ENCODE peak calls at places on chromosomes 1 and 21, in ten cellular contexts. E is HT1080, L is iris pigment epithelial cell, J is HTR-8/SVneo, C is BJ, O is type B pancreatic cell, Z is SW 1271, H is cardiac fibroblast, F is B cell, P is psoas muscle. Y is an unnamed sample.

GRCh38 chr1:177368255-177368654 is 197.5 kb downstream of the BRINP2 start:
- DNase-seq in P (no peak), F (no peak), J (no peak), E (peak), Z (no peak), O (no peak), C (no peak), L (peak), H (peak), Y (no peak)

GRCh38 chr21:15932681-15933200 is 203.0 kb downstream of the USP25 start:
- DNase-seq in L (no peak), J (no peak), F (no peak), Z (no peak), P (no peak), H (no peak), O (no peak), E (no peak), C (no peak), Y (no peak)

GRCh38 chr1:94612555-94613204 is 71.1 kb upstream of the F3 start:
- DNase-seq in O (no peak), L (no peak), E (no peak), C (no peak), H (no peak), P (no peak), Z (no peak), J (no peak), F (no peak), Y (no peak)

GRCh38 chr21:30563630-30564029 is 2.5 kb upstream of the KRTAP19-7 start:
- DNase-seq in P (no peak), H (no peak), L (no peak), C (no peak), J (no peak), Z (no peak), E (no peak), O (no peak), F (no peak), Y (no peak)

GRCh38 chr1:215551806-215552205 is 15.3 kb upstream of the KCTD3 start:
- DNase-seq in J (no peak), P (no peak), Z (no peak), O (no peak), H (no peak), F (no peak), E (no peak), L (no peak), C (no peak), Y (no peak)

GRCh38 chr1:32454726-32455125 is 10.1 kb upstream of the ZBTB8B start:
- DNase-seq in L (peak), H (peak), Z (no peak), P (no peak), E (peak), C (no peak), J (no peak), O (no peak), F (no peak), Y (no peak)

GRCh38 chr21:32477424-32477745 is 64.9 kb downstream of the EVA1C start:
- DNase-seq in J (no peak), Z (no peak), C (no peak), E (no peak), F (no peak), O (no peak), H (no peak), L (no peak), P (no peak), Y (no peak)

GRCh38 chr1:217089239-217090014 is 366.2 kb upstream of the ESRRG start:
- DNase-seq in F (no peak), C (no peak), L (peak), O (no peak), E (no peak), Z (no peak), P (peak), J (peak), H (peak), Y (no peak)

GRCh38 chr1:31811605-31812004 is 4.2 kb downstream of the SPOCD1 start:
- DNase-seq in Z (no peak), O (no peak), L (peak), E (peak), H (peak), J (no peak), P (no peak), C (no peak), F (no peak), Y (no peak)

GRCh38 chr1:89065077-89065868 is at the start of gene GBP1:
- DNase-seq in H (peak), L (peak), O (no peak), J (peak), E (peak), Z (no peak), C (peak), P (no peak), F (no peak), Y (no peak)

GRCh38 chr1:42311897-42312296 is 23.1 kb downstream of the FOXJ3 start:
- DNase-seq in E (no peak), L (no peak), P (no peak), O (no peak), H (no peak), J (no peak), C (no peak), Z (no peak), F (no peak), Y (no peak)

GRCh38 chr1:234603221-234604204 is 6.5 kb downstream of the IRF2BP2 start:
- DNase-seq in Z (no peak), H (peak), O (no peak), C (no peak), F (no peak), E (peak), L (peak), J (no peak), P (no peak), Y (no peak)

GRCh38 chr1:201042663-201043461 is 19.3 kb upstream of the KIF21B start:
- DNase-seq in J (peak), L (peak), P (peak), Z (no peak), C (no peak), E (peak), F (peak), H (peak), O (no peak), Y (peak)

GRCh38 chr1:201185527-201186128 is 5.0 kb upstream of the IGFN1 start:
- DNase-seq in C (no peak), P (no peak), F (no peak), L (no peak), H (no peak), O (no peak), J (no peak), Z (no peak), E (no peak), Y (peak)

GRCh38 chr1:204461331-204462228 is 33.0 kb downstream of the PIK3C2B start:
- DNase-seq in E (no peak), L (no peak), O (no peak), H (no peak), C (no peak), F (peak), P (no peak), Z (no peak), J (no peak), Y (peak)

GRCh38 chr21:46569071-46569470 is 35.8 kb downstream of the S100B start:
- DNase-seq in L (peak), J (no peak), Z (no peak), E (no peak), O (no peak), P (no peak), C (peak), H (peak), F (no peak), Y (no peak)

GRCh38 chr21:43922949-43923348 is 57.9 kb downstream of the AGPAT3 start:
- DNase-seq in L (no peak), E (no peak), H (no peak), J (no peak), F (no peak), C (no peak), P (peak), Z (no peak), O (no peak), Y (no peak)

GRCh38 chr1:39632491-39633417 is 6.7 kb downstream of the HEYL start:
- DNase-seq in Z (no peak), O (peak), E (no peak), P (peak), F (no peak), C (peak), H (peak), L (peak), J (no peak), Y (no peak)

GRCh38 chr1:39933956-39934941 is 20.7 kb upstream of the MFSD2A start:
- DNase-seq in H (peak), Z (no peak), J (peak), O (no peak), P (peak), E (peak), F (no peak), C (peak), L (peak), Y (no peak)

GRCh38 chr1:158329807-158330206 is 1.5 kb downstream of the CD1B start:
- DNase-seq in Z (no peak), C (no peak), P (no peak), F (peak), E (no peak), J (no peak), H (no peak), L (peak), O (no peak), Y (no peak)

GRCh38 chr1:46174448-46175231 is at the start of gene TSPAN1:
- DNase-seq in O (no peak), J (no peak), P (peak), F (peak), L (peak), C (no peak), E (no peak), Z (no peak), H (peak), Y (no peak)

GRCh38 chr21:14120091-14120734 is 90.5 kb downstream of the LIPI start:
- DNase-seq in O (no peak), P (no peak), E (peak), C (no peak), H (peak), J (no peak), Z (no peak), F (no peak), L (peak), Y (peak)

GRCh38 chr1:52153898-52154297 is 12.0 kb downstream of the ZFYVE9 start:
- DNase-seq in C (no peak), F (no peak), Z (no peak), E (no peak), P (no peak), O (no peak), L (peak), J (no peak), H (no peak), Y (no peak)

GRCh38 chr1:23522244-23523013 is 8.6 kb downstream of the E2F2 start:
- DNase-seq in J (no peak), F (no peak), H (peak), P (no peak), E (no peak), L (peak), O (no peak), Z (no peak), C (no peak), Y (no peak)

GRCh38 chr1:41364444-41365319 is 3.4 kb downstream of the FOXO6 start:
- DNase-seq in L (no peak), O (no peak), Z (no peak), F (no peak), J (no peak), E (no peak), P (no peak), C (no peak), H (no peak), Y (no peak)

GRCh38 chr1:116494351-116494692 is 76.5 kb downstream of the CD58 start:
- DNase-seq in E (no peak), F (no peak), P (no peak), L (no peak), Z (no peak), H (no peak), J (no peak), O (no peak), C (no peak), Y (no peak)

GRCh38 chr1:202229376-202229775 is 35.8 kb downstream of the LGR6 start:
- DNase-seq in J (peak), Z (no peak), H (no peak), O (no peak), C (no peak), L (no peak), P (no peak), F (no peak), E (no peak), Y (no peak)

GRCh38 chr1:168842916-168843315 is 113.9 kb upstream of the DPT start:
- DNase-seq in Z (no peak), C (no peak), E (no peak), P (no peak), H (no peak), O (no peak), L (no peak), F (no peak), J (no peak), Y (no peak)

GRCh38 chr1:231093158-231093922 is 53.3 kb upstream of the FAM89A start:
- DNase-seq in L (peak), Z (no peak), P (no peak), O (no peak), C (no peak), F (no peak), H (no peak), J (no peak), E (peak), Y (no peak)

Y was measured in activated T-cell treated with anti-CD3 and anti-CD28 coated beads, Interleukin-2, amount 50 U/mL, for 72 hours.